ENCODE peak calls at places on chromosomes 3 and 15, in four cellular contexts. Q, E, Y and H are unnamed samples.
A peak's percentile ranks its signal among the peaks of the same experiment; 100 is the strongest.

GRCh38 chr3:196558476-196558875 is 9.9 kb downstream of the WDR53 start:
- DNase-seq in Q (no peak), E (no peak), Y (no peak), H (no peak)

GRCh38 chr15:63694184-63694583 is 97.0 kb downstream of the FBXL22 start:
- DNase-seq in Q (no peak), E (no peak), Y (no peak), H (no peak)

GRCh38 chr3:102095383-102095782 is 246.1 kb downstream of the NFKBIZ start:
- DNase-seq in Q (no peak), E (no peak), Y (no peak), H (no peak)

GRCh38 chr3:132448211-132448961 is 31.1 kb downstream of the DNAJC13 start:
- DNase-seq in Q (peak; percentile 73), E (no peak), Y (peak; percentile 63), H (peak; percentile 8)

GRCh38 chr15:80072285-80072684 is 12.8 kb downstream of the ZFAND6 start:
- DNase-seq in Q (peak; percentile 93), E (no peak), Y (peak; percentile 94), H (peak; percentile 79)

GRCh38 chr3:161475905-161476304 is 20.7 kb upstream of the OTOL1 start:
- DNase-seq in Q (no peak), E (no peak), Y (peak; percentile 21), H (peak; percentile 1)

GRCh38 chr15:101258238-101259144 is 6.6 kb upstream of the CHSY1 start:
- DNase-seq in Q (peak; percentile 88), E (no peak), Y (peak; percentile 88), H (peak; percentile 66)

GRCh38 chr3:69819283-69819682 is 80.0 kb downstream of the MITF start:
- DNase-seq in Q (no peak), E (no peak), Y (no peak), H (no peak)

GRCh38 chr3:103047640-103048370 is 613.0 kb downstream of the ZPLD1 start:
- DNase-seq in Q (no peak), E (no peak), Y (no peak), H (peak; percentile 18)

GRCh38 chr3:120348981-120349818 is at the start of gene LRRC58:
- DNase-seq in Q (peak; percentile 97), E (peak; percentile 95), Y (peak; percentile 90), H (peak; percentile 79)
- TF ChIP-seq CTCF in Q (peak; percentile 32), E (peak; percentile 46), Y (peak; percentile 2), H (peak; percentile 21)

GRCh38 chr15:98853161-98853560 is 154.4 kb downstream of the PGPEP1L start:
- DNase-seq in Q (peak; percentile 94), E (peak; percentile 88), Y (peak; percentile 93), H (peak; percentile 89)
- TF ChIP-seq CTCF in Q (no peak), E (no peak), Y (no peak), H (no peak)

GRCh38 chr3:166685246-166685645 is 694.9 kb downstream of the ZBBX start:
- DNase-seq in Q (no peak), E (no peak), Y (no peak), H (no peak)
- TF ChIP-seq CTCF in Q (no peak), E (no peak), Y (no peak), H (no peak)

DNA sequence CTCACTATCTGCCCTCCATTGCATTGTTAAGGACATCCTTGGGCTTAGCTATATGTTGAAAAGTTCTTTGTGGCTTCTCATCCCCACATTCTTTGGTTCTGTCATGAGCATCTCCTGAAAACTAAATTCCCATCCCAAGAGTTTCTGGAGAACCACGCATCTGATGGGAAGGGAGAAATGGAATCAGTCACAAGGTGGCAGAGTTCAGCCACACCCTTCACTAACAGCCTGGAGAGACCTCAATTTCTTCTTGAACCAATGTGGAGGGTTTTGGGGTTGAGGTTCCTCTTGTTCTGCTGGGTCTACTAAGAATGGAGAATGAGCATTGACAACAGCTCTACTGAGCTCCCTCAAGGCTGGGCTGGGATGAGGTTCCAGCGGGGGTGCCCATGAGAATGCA is 15.6 kb upstream of the MAGEL2 start:
- DNase-seq in Q (no peak), E (no peak), Y (no peak), H (no peak)
- TF ChIP-seq CTCF in Q (no peak), E (no peak), Y (no peak), H (no peak)

DNA sequence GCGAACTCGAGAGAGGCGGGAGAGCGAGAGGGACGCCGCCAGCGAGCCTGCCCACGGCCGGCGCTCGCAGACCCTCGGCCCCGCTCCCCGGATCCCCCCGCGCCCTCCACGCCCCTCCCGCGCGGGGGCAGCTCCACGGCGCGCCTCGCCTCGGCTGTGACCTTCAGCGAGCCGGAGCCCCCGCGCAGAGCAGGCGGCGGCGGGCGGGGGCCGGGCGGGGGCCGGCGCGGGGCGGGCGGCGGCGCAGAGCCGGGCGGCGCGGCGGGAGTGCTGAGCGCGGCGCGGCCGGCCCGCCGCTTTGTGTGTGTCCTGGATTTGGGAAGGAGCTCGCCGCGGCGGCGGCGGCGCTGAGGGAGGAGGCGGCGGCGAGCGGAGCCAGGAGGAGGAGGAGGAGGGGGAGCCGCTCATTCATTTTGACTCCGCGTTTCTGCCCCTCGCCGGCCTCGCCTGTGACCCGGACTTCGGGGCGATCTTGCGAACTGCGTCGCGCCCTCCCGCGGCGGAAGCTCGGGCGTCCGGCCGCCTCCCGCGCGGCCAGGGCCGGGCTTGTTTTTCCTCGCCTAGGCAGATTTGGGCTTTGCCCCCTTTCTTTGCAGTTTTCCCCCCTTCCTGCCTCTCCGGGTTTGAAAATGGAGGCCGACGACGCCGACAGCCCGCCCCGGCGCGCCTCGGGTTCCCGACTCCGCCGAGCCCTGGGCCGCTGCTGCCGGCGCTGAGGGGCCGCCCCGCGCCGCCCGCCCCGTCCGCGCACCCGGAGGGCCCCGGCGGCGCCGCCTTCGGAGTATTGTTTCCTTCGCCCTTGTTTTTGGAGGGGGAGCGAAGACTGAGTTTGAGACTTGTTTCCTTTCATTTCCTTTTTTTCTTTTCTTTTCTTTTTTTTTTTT is 557 bp downstream of the IGF1R start:
- DNase-seq in Q (peak; percentile 68), E (peak; percentile 66), Y (peak; percentile 56), H (no peak)
- TF ChIP-seq CTCF in Q (no peak), E (peak; percentile 6), Y (no peak), H (no peak)

GRCh38 chr3:191702121-191702520 is 241.2 kb downstream of the PYDC2 start:
- DNase-seq in Q (no peak), E (no peak), Y (no peak), H (no peak)
- TF ChIP-seq CTCF in Q (no peak), E (no peak), Y (no peak), H (no peak)

DNA sequence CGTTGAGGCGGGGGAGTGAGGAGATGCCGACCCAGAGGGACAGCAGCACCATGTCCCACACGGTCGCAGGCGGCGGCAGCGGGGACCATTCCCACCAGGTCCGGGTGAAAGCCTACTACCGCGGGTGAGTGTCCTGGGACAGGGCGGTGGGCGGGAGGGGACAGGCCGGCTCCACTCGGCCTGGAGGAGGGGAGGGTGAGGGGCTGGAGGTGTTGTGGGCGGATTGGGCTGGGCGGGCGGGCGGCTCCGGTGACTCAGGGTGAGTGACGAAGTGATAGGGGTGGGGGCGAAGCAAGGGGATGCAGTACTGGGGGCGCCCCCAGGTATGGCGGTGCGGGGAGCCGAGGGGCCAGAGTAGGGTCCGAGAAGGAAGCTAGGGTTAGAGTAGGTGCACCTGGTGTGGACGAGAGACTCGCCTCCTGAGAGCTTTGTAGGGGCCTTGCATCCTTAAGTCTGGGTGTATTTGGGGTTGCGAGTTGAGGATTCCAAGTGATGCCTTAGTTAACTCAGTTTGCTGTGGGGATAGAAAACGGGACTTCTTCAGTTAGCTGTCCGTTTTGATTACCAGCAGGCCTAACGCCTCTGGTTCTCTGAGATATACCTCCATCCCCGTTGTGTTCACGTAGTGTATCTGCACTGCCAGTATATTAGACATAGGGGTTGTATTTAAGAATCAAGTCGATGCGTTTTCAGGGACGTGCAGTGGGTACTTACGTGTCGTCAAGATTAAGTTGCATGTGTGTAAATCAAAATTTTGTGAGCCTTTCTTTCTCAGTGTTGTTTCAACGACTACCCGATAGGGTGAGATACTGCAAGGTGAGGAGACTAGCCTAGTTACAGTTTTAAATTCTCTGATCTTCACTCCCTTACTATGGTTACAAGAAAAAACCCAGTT is 670 bp downstream of the PRKCI start:
- DNase-seq in Q (peak; percentile 20), E (peak; percentile 72), Y (peak; percentile 42), H (no peak)
- TF ChIP-seq CTCF in Q (no peak), E (no peak), Y (no peak), H (peak; percentile 30)